ENCODE peak calls at places on chromosomes 12 and 14, in four cellular contexts. X is K562, I is HepG2, S is GM12878. V is an unnamed sample.

GRCh38 chr12:25324861-25325260 is 74.1 kb upstream of the KRAS start:
- DNase-seq in X (no peak), I (no peak), S (no peak), V (no peak)

GRCh38 chr12:131613186-131613585 is 97.7 kb upstream of the SFSWAP start:
- DNase-seq in X (no peak), I (no peak), S (no peak), V (no peak)

GRCh38 chr12:111455448-111456320 is 50.0 kb downstream of the SH2B3 start:
- DNase-seq in X (no peak), I (no peak), S (no peak), V (no peak)

GRCh38 chr14:55927059-55927458 is 191.2 kb upstream of the PELI2 start:
- DNase-seq in X (no peak), I (no peak), S (no peak), V (no peak)

GRCh38 chr12:96810477-96810876 is 96.6 kb upstream of the NEDD1 start:
- DNase-seq in X (no peak), I (no peak), S (no peak), V (no peak)

GRCh38 chr12:77796775-77797174 is 33.9 kb upstream of the NAV3 start:
- DNase-seq in X (no peak), I (no peak), S (no peak), V (no peak)

GRCh38 chr14:91509083-91509877 is 830 bp downstream of the PPP4R3A start:
- DNase-seq in X (peak), I (peak), S (no peak), V (peak)

GRCh38 chr14:26527095-26527494 is 70.7 kb downstream of the NOVA1 start:
- DNase-seq in X (no peak), I (no peak), S (no peak), V (no peak)

GRCh38 chr12:54033106-54033979 is 493 bp downstream of the HOXC5 start:
- DNase-seq in X (no peak), I (peak), S (no peak), V (peak)

GRCh38 chr14:26995301-26995700 is 397.5 kb upstream of the NOVA1 start:
- DNase-seq in X (no peak), I (no peak), S (no peak), V (no peak)

GRCh38 chr12:127342861-127343260 is 924.1 kb upstream of the TMEM132C start:
- DNase-seq in X (no peak), I (no peak), S (no peak), V (no peak)

GRCh38 chr12:110247340-110248095 is 33.5 kb upstream of the ATP2A2 start:
- DNase-seq in X (no peak), I (peak), S (no peak), V (no peak)

GRCh38 chr12:29039013-29039412 is 110.1 kb upstream of the FAR2 start:
- DNase-seq in X (no peak), I (no peak), S (no peak), V (no peak)

GRCh38 chr12:132310181-132311040 is 19.0 kb downstream of the GALNT9 start:
- DNase-seq in X (no peak), I (no peak), S (no peak), V (no peak)

GRCh38 chr14:104603623-104604401 is 760 bp downstream of the TMEM179 start:
- DNase-seq in X (no peak), I (no peak), S (no peak), V (no peak)

GRCh38 chr14:101709962-101710891 is 51.3 kb upstream of the PPP2R5C start:
- DNase-seq in X (peak), I (peak), S (no peak), V (no peak)

GRCh38 chr12:76878045-76878898 is 547 bp downstream of the CSRP2 start:
- DNase-seq in X (peak), I (peak), S (no peak), V (peak)

GRCh38 chr14:22410497-22410896 is 178.5 kb downstream of the DAD1 start:
- DNase-seq in X (no peak), I (no peak), S (no peak), V (no peak)

GRCh38 chr12:116402163-116402939 is 124.9 kb upstream of the MED13L start:
- DNase-seq in X (no peak), I (no peak), S (no peak), V (no peak)

GRCh38 chr12:69254046-69254445 is 14.7 kb downstream of the CPSF6 start:
- DNase-seq in X (peak), I (peak), S (peak), V (peak)

GRCh38 chr12:102107970-102108369 is 11.9 kb downstream of the NUP37 start:
- DNase-seq in X (no peak), I (no peak), S (no peak), V (no peak)

GRCh38 chr12:117060236-117060926 is 38.8 kb downstream of the TESC start:
- DNase-seq in X (peak), I (no peak), S (no peak), V (no peak)

GRCh38 chr12:32777776-32778175 is 22.1 kb upstream of the YARS2 start:
- DNase-seq in X (no peak), I (no peak), S (no peak), V (no peak)

GRCh38 chr12:99372257-99372933 is 275.2 kb upstream of the GARIN6 start:
- DNase-seq in X (no peak), I (no peak), S (no peak), V (no peak)

GRCh38 chr14:25411933-25412757 is 362.2 kb upstream of the STXBP6 start:
- DNase-seq in X (peak), I (no peak), S (no peak), V (peak)

GRCh38 chr12:79690156-79690605 is 583 bp downstream of the PAWR start:
- DNase-seq in X (no peak), I (peak), S (no peak), V (peak)

GRCh38 chr12:31369712-31370521 is 44.0 kb upstream of the SINHCAF start:
- DNase-seq in X (no peak), I (peak), S (no peak), V (peak)

GRCh38 chr14:103185051-103186027 is 62.1 kb downstream of the TNFAIP2 start:
- DNase-seq in X (peak), I (peak), S (no peak), V (peak)

GRCh38 chr14:104746071-104746545 is 6.8 kb upstream of the SIVA1 start:
- DNase-seq in X (no peak), I (no peak), S (peak), V (no peak)

GRCh38 chr14:71752111-71752738 is 180.0 kb upstream of the RGS6 start:
- DNase-seq in X (no peak), I (no peak), S (no peak), V (no peak)

GRCh38 chr14:77467801-77468200 is 9.9 kb downstream of the AHSA1 start:
- DNase-seq in X (no peak), I (no peak), S (no peak), V (no peak)

GRCh38 chr12:48160807-48161206 is 3.5 kb upstream of the ASB8 start:
- DNase-seq in X (no peak), I (no peak), S (no peak), V (no peak)

GRCh38 chr12:1531654-1532366 is 62.6 kb downstream of the FBXL14 start:
- DNase-seq in X (no peak), I (no peak), S (peak), V (no peak)

GRCh38 chr14:36656769-36657408 is 4.8 kb upstream of the PAX9 start:
- DNase-seq in X (no peak), I (no peak), S (no peak), V (no peak)
- TF ChIP-seq BHLHE40 in X (no peak), I (no peak), S (no peak), V (no peak)

GRCh38 chr14:75274899-75275569 is 3.6 kb upstream of the FOS start:
- DNase-seq in X (no peak), I (no peak), S (peak), V (no peak)
- TF ChIP-seq FOXK2 in X (no peak), I (no peak), S (no peak), V (no peak)

DNA sequence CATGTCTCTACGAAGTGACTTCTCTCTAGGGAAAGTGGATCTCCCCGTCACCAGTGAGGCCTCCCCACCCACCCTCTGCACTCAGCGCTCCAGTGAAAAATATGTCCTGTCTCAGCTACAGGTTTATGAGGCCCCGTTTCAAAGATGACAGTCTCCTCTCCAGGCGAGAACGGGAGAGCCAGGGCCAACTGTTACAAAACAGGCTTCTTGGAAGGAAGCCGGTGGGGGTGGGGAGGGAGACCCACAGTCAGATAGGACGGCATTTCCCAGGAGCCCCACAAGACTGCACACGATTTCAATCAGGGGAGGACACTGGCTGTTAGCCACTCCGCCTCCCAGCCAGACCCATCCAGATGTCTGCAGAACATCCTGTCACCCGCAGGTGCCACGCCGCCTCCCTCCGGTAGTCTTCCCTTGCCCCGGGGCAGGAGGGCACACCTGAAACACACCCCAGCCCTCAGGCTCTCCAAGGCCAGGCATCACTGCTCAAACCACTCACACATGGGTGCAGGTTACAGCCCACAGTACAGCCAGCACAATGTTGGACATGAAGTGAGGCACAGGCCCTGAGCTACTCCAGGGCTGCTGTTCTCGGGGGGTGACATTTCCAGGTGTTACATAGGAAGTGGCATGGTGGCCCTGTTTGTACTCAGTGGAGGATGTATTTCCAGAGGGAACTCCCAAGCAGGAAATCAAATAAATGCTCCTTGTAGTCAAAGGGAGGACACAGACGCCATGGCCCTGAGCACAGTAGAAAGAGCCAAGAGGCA is 138.2 kb downstream of the BCL11B start:
- DNase-seq in X (no peak), I (no peak), S (no peak), V (no peak)
- TF ChIP-seq BHLHE40 in X (no peak), I (no peak), S (no peak), V (no peak)

DNA sequence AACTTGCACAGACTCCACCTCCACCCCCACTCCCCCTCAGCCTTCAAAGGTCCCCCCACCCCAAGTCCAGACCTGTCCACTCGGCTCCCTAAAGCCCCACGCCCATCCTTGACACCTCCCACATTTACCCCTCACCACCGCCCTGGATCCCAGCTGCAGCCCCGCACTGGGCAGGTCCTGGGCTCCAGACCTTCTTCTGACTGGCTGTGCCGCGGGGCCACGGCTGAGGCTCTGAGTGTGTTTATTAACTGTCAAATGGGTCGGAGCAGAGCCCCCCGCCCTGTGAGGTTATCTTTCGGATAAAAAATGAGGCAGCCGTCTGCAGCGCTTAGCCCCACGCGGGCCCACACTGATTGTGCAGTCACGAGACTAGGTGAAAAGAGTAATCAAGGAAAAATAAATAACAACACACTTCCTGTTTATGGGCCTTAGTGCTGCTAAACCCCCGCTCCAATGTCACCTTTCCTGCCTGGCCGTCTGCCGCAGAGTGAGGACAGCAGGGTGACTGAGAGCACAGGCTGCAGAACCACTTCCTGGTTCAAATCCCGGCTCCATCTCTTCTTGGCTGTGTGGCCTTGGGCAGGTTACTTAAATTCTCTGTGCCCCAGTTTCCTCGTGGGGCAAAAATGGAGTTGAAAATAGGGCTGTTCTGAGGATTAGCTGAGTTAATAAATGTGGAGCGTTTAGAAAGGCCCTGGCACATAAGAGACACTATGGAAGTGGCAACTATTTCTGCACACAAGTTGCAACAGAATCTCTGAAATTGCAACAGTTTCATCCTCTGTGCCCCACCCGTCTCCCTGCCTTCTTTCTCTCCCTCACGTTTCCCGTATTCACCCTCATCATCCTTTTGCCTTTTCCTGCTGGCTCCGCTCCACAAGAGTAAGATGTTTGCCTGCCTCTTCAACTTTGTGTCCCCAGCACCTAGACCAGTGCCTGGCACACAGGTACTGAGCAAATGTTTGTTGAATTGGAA is 9.4 kb downstream of the SETD1B start:
- DNase-seq in X (peak), I (no peak), S (no peak), V (no peak)
- TF ChIP-seq FOXK2 in X (no peak), I (no peak), S (no peak), V (no peak)

DNA sequence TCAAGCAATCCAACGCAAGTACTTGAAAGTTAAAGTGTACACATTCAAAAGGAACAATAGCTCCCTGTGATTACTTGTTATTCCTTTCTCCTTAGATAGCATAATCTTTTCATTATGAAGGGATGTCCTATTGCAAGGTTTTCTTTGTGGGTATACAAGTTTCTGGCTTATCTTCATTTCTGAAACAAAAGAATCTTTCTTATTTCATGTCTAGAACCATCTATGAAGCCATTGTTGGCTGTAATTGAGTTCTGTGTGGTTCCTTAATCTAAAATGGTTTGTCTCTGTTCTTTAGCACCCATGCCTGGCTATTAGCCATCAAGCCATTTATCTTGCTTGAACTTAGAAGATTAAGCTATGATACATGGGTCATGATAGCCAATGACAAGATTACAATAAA is 95.0 kb downstream of the VEZT start:
- DNase-seq in X (no peak), I (no peak), S (no peak), V (no peak)
- TF ChIP-seq BHLHE40 in X (no peak), I (no peak), S (no peak), V (no peak)

DNA sequence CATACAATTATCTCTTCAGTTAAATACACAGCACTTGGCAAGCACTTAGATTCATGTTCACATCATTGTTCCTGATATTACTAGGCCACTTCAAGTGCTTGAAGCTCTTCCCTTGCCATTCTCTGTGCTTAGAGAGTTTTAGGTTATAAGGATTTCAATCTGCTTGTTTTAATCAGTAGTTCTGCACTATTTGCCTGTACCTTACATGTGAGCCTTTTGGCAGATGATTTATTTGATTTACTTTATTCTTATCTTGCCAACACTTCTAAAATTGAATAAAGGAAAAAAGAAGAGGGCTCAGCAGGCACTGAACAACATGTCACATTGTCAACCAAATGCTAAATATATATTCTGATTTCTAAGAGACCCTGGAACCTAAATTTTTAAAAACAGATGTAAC is 363.8 kb upstream of the USP15 start:
- DNase-seq in X (no peak), I (no peak), S (no peak), V (no peak)
- TF ChIP-seq FOXK2 in X (no peak), I (no peak), S (no peak), V (no peak)

GRCh38 chr14:36451346-36452065 is 68.5 kb downstream of the NKX2-1 start:
- DNase-seq in X (no peak), I (no peak), S (no peak), V (no peak)
- TF ChIP-seq BHLHE40 in X (no peak), I (no peak), S (no peak), V (no peak)

GRCh38 chr12:50505386-50505827 is 622 bp downstream of the DIP2B start:
- DNase-seq in X (peak), I (no peak), S (no peak), V (no peak)
- TF ChIP-seq FOXK2 in X (no peak), I (no peak), S (no peak), V (no peak)

GRCh38 chr12:13000935-13001724 is 1.1 kb upstream of the HEBP1 start:
- DNase-seq in X (peak), I (peak), S (no peak), V (peak)
- TF ChIP-seq BHLHE40 in X (no peak), I (no peak), S (no peak), V (no peak)

GRCh38 chr14:49447725-49448124 is 138.5 kb downstream of the RPS29 start:
- DNase-seq in X (no peak), I (no peak), S (no peak), V (no peak)
- TF ChIP-seq FOXK2 in X (no peak), I (no peak), S (no peak), V (no peak)

V was measured in HEK293T.